ENCODE peak calls at places on chromosome 22, in nine cellular contexts. L is ACHN; U is CD4-positive, alpha-beta T cell; A is iPS-NIHi11; F is OCI-LY7; R is endodermal cell; N is stimulated activated CD4-positive, alpha-beta T cell treated with anti-CD3 and anti-CD28 coated beads, Interleukin-2, amount 100 ng/mL, for 24 hours; E is NCI-H2107; Q is sigmoid colon. Z is an unnamed sample.

GRCh38 chr22:36211237-36211881 is 9.8 kb upstream of the APOL4 start:
- DNase-seq in R (peak; percentile 12), A (no peak), F (no peak), L (no peak), N (no peak), E (peak; percentile 16), Q (no peak), U (peak; percentile 7), Z (no peak)

GRCh38 chr22:44116755-44117684 is 63.7 kb upstream of the PARVG start:
- DNase-seq in N (no peak), R (no peak), U (no peak), A (no peak), Q (peak; percentile 52), L (no peak), E (no peak), F (no peak), Z (no peak)

GRCh38 chr22:22746061-22746962 is 101.9 kb downstream of the GGTLC2 start:
- DNase-seq in A (no peak), N (no peak), R (no peak), F (no peak), Q (no peak), L (no peak), E (no peak), U (no peak), Z (no peak)

GRCh38 chr22:37569009-37569920 is 9.0 kb downstream of the CDC42EP1 start:
- DNase-seq in R (peak; percentile 96), A (peak; percentile 44), F (no peak), L (no peak), N (no peak), E (no peak), Q (no peak), U (no peak), Z (peak; percentile 65)

GRCh38 chr22:49197986-49198704 is 629.5 kb downstream of the BRD1 start:
- DNase-seq in E (no peak), F (no peak), A (no peak), L (no peak), Q (peak; percentile 37), R (peak; percentile 30), U (peak; percentile 14), N (no peak), Z (no peak)

GRCh38 chr22:35349368-35349703 is 31.6 kb upstream of the HMOX1 start:
- DNase-seq in E (peak; percentile 50), N (no peak), Q (no peak), L (no peak), R (no peak), A (no peak), F (peak; percentile 49), U (no peak), Z (no peak)

GRCh38 chr22:48316245-48316875 is 1511.3 kb downstream of the BRD1 start:
- DNase-seq in Q (peak; percentile 34), R (peak; percentile 42), U (peak; percentile 17), E (no peak), F (no peak), A (no peak), N (no peak), L (no peak), Z (no peak)

GRCh38 chr22:28810839-28811491 is 10.6 kb upstream of the XBP1 start:
- DNase-seq in L (no peak), Q (no peak), F (no peak), A (no peak), E (no peak), U (no peak), R (no peak), N (no peak), Z (no peak)

GRCh38 chr22:45709004-45709739 is 37.5 kb downstream of the ATXN10 start:
- DNase-seq in N (no peak), A (no peak), E (no peak), L (peak; percentile 40), Q (no peak), R (no peak), U (no peak), F (no peak), Z (no peak)

GRCh38 chr22:42180349-42180842 is 49.8 kb upstream of the CYP2D6 start:
- DNase-seq in U (peak; percentile 40), Q (peak; percentile 93), R (peak; percentile 30), A (no peak), N (peak; percentile 23), F (no peak), E (peak; percentile 60), L (peak; percentile 42), Z (no peak)

GRCh38 chr22:36478966-36479365 is 2.5 kb downstream of the TXN2 start:
- DNase-seq in N (no peak), A (no peak), L (no peak), F (no peak), Q (no peak), E (no peak), U (no peak), R (no peak), Z (no peak)

GRCh38 chr22:27642104-27642800 is 159.3 kb downstream of the MN1 start:
- DNase-seq in R (no peak), L (no peak), N (no peak), E (no peak), A (peak; percentile 70), U (no peak), Q (no peak), F (no peak), Z (no peak)

GRCh38 chr22:30044369-30044768 is 35.9 kb upstream of the HORMAD2 start:
- DNase-seq in F (no peak), Q (peak; percentile 53), A (peak; percentile 8), L (peak; percentile 79), U (no peak), E (no peak), R (peak; percentile 16), N (no peak), Z (peak; percentile 96)

GRCh38 chr22:31329453-31330215 is 16.5 kb downstream of the PATZ1 start:
- DNase-seq in E (no peak), A (no peak), U (no peak), Q (no peak), N (no peak), R (no peak), L (no peak), F (no peak), Z (no peak)

GRCh38 chr22:31676700-31677099 is 14.7 kb upstream of the PISD start:
- DNase-seq in N (peak; percentile 95), L (peak; percentile 63), U (peak; percentile 90), A (peak; percentile 96), F (peak; percentile 87), E (peak; percentile 26), R (peak; percentile 97), Q (peak; percentile 96), Z (peak; percentile 96)

GRCh38 chr22:35995772-35996171 is 32.9 kb downstream of the RBFOX2 start:
- DNase-seq in E (no peak), Q (peak; percentile 95), R (no peak), F (no peak), A (no peak), N (no peak), L (no peak), U (no peak), Z (no peak)

GRCh38 chr22:40289991-40290459 is 56.3 kb upstream of the ADSL start:
- DNase-seq in U (peak; percentile 70), N (peak; percentile 64), L (no peak), Q (no peak), F (no peak), A (no peak), R (no peak), E (no peak), Z (no peak)

GRCh38 chr22:43404673-43405385 is 7.0 kb upstream of the MPPED1 start:
- DNase-seq in E (peak; percentile 15), F (no peak), A (no peak), U (no peak), L (no peak), Q (no peak), R (no peak), N (no peak), Z (no peak)

GRCh38 chr22:11605468-11605981 is 3922.5 kb upstream of the OR11H1 start:
- DNase-seq in N (no peak), A (no peak), U (no peak), R (no peak), E (no peak), L (no peak), Q (no peak), F (no peak), Z (no peak)

GRCh38 chr22:45999379-45999971 is 22.5 kb upstream of the WNT7B start:
- DNase-seq in E (no peak), Q (peak; percentile 57), R (no peak), A (no peak), L (no peak), F (peak; percentile 45), U (no peak), N (no peak), Z (no peak)

GRCh38 chr22:19446603-19447387 is 716 bp downstream of the C22orf39 start:
- DNase-seq in F (no peak), E (no peak), R (peak; percentile 88), Q (no peak), L (no peak), N (no peak), U (no peak), A (peak; percentile 84), Z (no peak)

Z was measured in PC-9.